ENCODE peak calls at places on chromosomes 11 and 22, in seven cellular contexts. One of them, this sample, is unnamed.

GRCh38 chr11:12042215-12042676 is 33.8 kb upstream of the DKK3 start:
- DNase-seq in retinal pigment epithelial cell: peak
- DNase-seq in fibroblast of pulmonary artery: peak
- DNase-seq in astrocyte of the spinal cord: peak
- DNase-seq in fibroblast of mammary gland: peak
- DNase-seq in Caco-2: no peak
- DNase-seq in dorsolateral prefrontal cortex: no peak
- DNase-seq in this sample: peak

GRCh38 chr22:30833328-30833727 is 135.2 kb downstream of the MORC2 start:
- DNase-seq in retinal pigment epithelial cell: no peak
- DNase-seq in fibroblast of pulmonary artery: no peak
- DNase-seq in astrocyte of the spinal cord: no peak
- DNase-seq in fibroblast of mammary gland: no peak
- DNase-seq in Caco-2: no peak
- DNase-seq in dorsolateral prefrontal cortex: no peak
- DNase-seq in this sample: no peak

GRCh38 chr11:119739975-119740374 is 11.0 kb upstream of the NECTIN1 start:
- DNase-seq in retinal pigment epithelial cell: no peak
- DNase-seq in fibroblast of pulmonary artery: no peak
- DNase-seq in astrocyte of the spinal cord: no peak
- DNase-seq in fibroblast of mammary gland: no peak
- DNase-seq in Caco-2: peak
- DNase-seq in dorsolateral prefrontal cortex: no peak
- DNase-seq in this sample: no peak

GRCh38 chr11:132649277-132649676 is 883.0 kb downstream of the OPCML start:
- DNase-seq in retinal pigment epithelial cell: no peak
- DNase-seq in fibroblast of pulmonary artery: no peak
- DNase-seq in astrocyte of the spinal cord: no peak
- DNase-seq in fibroblast of mammary gland: no peak
- DNase-seq in Caco-2: no peak
- DNase-seq in dorsolateral prefrontal cortex: no peak
- DNase-seq in this sample: no peak

GRCh38 chr22:22888509-22889353 is 1.1 kb downstream of the IGLL5 start:
- DNase-seq in retinal pigment epithelial cell: no peak
- DNase-seq in fibroblast of pulmonary artery: no peak
- DNase-seq in astrocyte of the spinal cord: no peak
- DNase-seq in fibroblast of mammary gland: no peak
- DNase-seq in Caco-2: no peak
- DNase-seq in dorsolateral prefrontal cortex: no peak
- DNase-seq in this sample: no peak

GRCh38 chr11:64858467-64859401 is 14.3 kb upstream of the CDC42BPG start:
- DNase-seq in retinal pigment epithelial cell: no peak
- DNase-seq in fibroblast of pulmonary artery: no peak
- DNase-seq in astrocyte of the spinal cord: no peak
- DNase-seq in fibroblast of mammary gland: no peak
- DNase-seq in Caco-2: no peak
- DNase-seq in dorsolateral prefrontal cortex: no peak
- DNase-seq in this sample: no peak

GRCh38 chr11:117064275-117064674 is 34.0 kb downstream of the SIK3 start:
- DNase-seq in retinal pigment epithelial cell: no peak
- DNase-seq in fibroblast of pulmonary artery: peak
- DNase-seq in astrocyte of the spinal cord: peak
- DNase-seq in fibroblast of mammary gland: peak
- DNase-seq in Caco-2: no peak
- DNase-seq in dorsolateral prefrontal cortex: no peak
- DNase-seq in this sample: no peak

GRCh38 chr11:117816151-117816741 is 8.3 kb downstream of the FXYD2 start:
- DNase-seq in retinal pigment epithelial cell: no peak
- DNase-seq in fibroblast of pulmonary artery: peak
- DNase-seq in astrocyte of the spinal cord: no peak
- DNase-seq in fibroblast of mammary gland: peak
- DNase-seq in Caco-2: peak
- DNase-seq in dorsolateral prefrontal cortex: no peak
- DNase-seq in this sample: no peak

GRCh38 chr22:50191041-50191740 is 5.5 kb downstream of the TRABD start:
- DNase-seq in retinal pigment epithelial cell: no peak
- DNase-seq in fibroblast of pulmonary artery: no peak
- DNase-seq in astrocyte of the spinal cord: no peak
- DNase-seq in fibroblast of mammary gland: no peak
- DNase-seq in Caco-2: no peak
- DNase-seq in dorsolateral prefrontal cortex: no peak
- DNase-seq in this sample: no peak

GRCh38 chr11:76248210-76248609 is 41.9 kb upstream of the WNT11 start:
- DNase-seq in retinal pigment epithelial cell: no peak
- DNase-seq in fibroblast of pulmonary artery: peak
- DNase-seq in astrocyte of the spinal cord: no peak
- DNase-seq in fibroblast of mammary gland: peak
- DNase-seq in Caco-2: no peak
- DNase-seq in dorsolateral prefrontal cortex: no peak
- DNase-seq in this sample: no peak

GRCh38 chr11:64864473-64865285 is 13.7 kb downstream of the EHD1 start:
- DNase-seq in retinal pigment epithelial cell: no peak
- DNase-seq in fibroblast of pulmonary artery: peak
- DNase-seq in astrocyte of the spinal cord: peak
- DNase-seq in fibroblast of mammary gland: peak
- DNase-seq in Caco-2: no peak
- DNase-seq in dorsolateral prefrontal cortex: no peak
- DNase-seq in this sample: peak

GRCh38 chr11:107882095-107882820 is 23.7 kb upstream of the SLC35F2 start:
- DNase-seq in retinal pigment epithelial cell: no peak
- DNase-seq in fibroblast of pulmonary artery: no peak
- DNase-seq in astrocyte of the spinal cord: no peak
- DNase-seq in fibroblast of mammary gland: no peak
- DNase-seq in Caco-2: no peak
- DNase-seq in dorsolateral prefrontal cortex: no peak
- DNase-seq in this sample: no peak

GRCh38 chr22:44085743-44086741 is 61.9 kb downstream of the PARVB start:
- DNase-seq in retinal pigment epithelial cell: peak
- DNase-seq in fibroblast of pulmonary artery: peak
- DNase-seq in astrocyte of the spinal cord: peak
- DNase-seq in fibroblast of mammary gland: peak
- DNase-seq in Caco-2: no peak
- DNase-seq in dorsolateral prefrontal cortex: no peak
- DNase-seq in this sample: peak

GRCh38 chr22:44086759-44087158 is 62.7 kb downstream of the PARVB start:
- DNase-seq in retinal pigment epithelial cell: no peak
- DNase-seq in fibroblast of pulmonary artery: no peak
- DNase-seq in astrocyte of the spinal cord: no peak
- DNase-seq in fibroblast of mammary gland: no peak
- DNase-seq in Caco-2: no peak
- DNase-seq in dorsolateral prefrontal cortex: no peak
- DNase-seq in this sample: no peak

GRCh38 chr22:44080936-44081853 is 57.1 kb downstream of the PARVB start:
- DNase-seq in retinal pigment epithelial cell: peak
- DNase-seq in fibroblast of pulmonary artery: peak
- DNase-seq in astrocyte of the spinal cord: peak
- DNase-seq in fibroblast of mammary gland: peak
- DNase-seq in Caco-2: peak
- DNase-seq in dorsolateral prefrontal cortex: peak
- DNase-seq in this sample: peak

GRCh38 chr22:44088976-44089570 is 65.0 kb downstream of the PARVB start:
- DNase-seq in retinal pigment epithelial cell: peak
- DNase-seq in fibroblast of pulmonary artery: peak
- DNase-seq in astrocyte of the spinal cord: peak
- DNase-seq in fibroblast of mammary gland: peak
- DNase-seq in Caco-2: no peak
- DNase-seq in dorsolateral prefrontal cortex: no peak
- DNase-seq in this sample: peak

DNA sequence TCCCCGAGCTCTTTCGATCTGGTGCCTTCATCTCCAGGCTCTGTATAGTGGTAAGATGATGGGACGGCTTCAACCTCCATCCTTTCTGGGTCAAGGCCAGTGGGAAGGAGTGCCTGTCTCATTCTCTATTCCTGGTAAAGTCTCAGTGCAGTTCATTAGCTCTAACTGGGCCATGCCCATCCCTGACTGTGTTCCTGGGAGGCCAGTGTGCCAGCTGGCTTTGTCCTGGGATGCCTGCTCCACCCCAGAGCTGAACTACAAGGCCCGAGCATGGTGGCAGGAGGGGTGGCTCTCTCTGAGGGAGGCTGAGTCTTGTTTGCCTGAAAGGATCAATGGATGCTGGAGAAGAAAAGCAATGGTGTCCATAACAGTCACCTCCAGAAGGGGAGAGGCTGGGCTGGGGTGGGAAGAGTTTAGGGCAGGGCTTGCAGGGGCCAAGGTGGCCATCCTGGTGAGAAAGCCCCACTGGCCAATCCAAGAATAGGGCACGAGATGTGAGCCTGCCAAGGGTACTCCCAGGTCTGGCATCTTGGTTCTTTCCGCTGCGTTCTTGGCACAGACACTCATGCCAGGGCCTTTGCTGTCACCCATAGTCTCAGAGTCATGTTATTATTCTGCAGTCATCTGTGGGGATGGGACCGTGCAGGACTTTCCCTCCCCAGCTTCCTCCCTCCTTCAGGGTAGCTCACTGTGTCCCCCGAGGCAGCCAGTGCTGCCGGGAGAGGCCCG is 60.1 kb downstream of the PARVB start:
- DNase-seq in retinal pigment epithelial cell: no peak
- DNase-seq in fibroblast of pulmonary artery: no peak
- DNase-seq in astrocyte of the spinal cord: no peak
- DNase-seq in fibroblast of mammary gland: no peak
- DNase-seq in Caco-2: no peak
- DNase-seq in dorsolateral prefrontal cortex: no peak
- DNase-seq in this sample: no peak
- H3K4me3 ChIP-seq in retinal pigment epithelial cell: no peak
- H3K4me3 ChIP-seq in fibroblast of pulmonary artery: no peak
- H3K4me3 ChIP-seq in astrocyte of the spinal cord: no peak
- H3K4me3 ChIP-seq in fibroblast of mammary gland: no peak
- H3K4me3 ChIP-seq in Caco-2: no peak
- H3K4me3 ChIP-seq in dorsolateral prefrontal cortex: no peak
- H3K4me3 ChIP-seq in this sample: no peak

DNA sequence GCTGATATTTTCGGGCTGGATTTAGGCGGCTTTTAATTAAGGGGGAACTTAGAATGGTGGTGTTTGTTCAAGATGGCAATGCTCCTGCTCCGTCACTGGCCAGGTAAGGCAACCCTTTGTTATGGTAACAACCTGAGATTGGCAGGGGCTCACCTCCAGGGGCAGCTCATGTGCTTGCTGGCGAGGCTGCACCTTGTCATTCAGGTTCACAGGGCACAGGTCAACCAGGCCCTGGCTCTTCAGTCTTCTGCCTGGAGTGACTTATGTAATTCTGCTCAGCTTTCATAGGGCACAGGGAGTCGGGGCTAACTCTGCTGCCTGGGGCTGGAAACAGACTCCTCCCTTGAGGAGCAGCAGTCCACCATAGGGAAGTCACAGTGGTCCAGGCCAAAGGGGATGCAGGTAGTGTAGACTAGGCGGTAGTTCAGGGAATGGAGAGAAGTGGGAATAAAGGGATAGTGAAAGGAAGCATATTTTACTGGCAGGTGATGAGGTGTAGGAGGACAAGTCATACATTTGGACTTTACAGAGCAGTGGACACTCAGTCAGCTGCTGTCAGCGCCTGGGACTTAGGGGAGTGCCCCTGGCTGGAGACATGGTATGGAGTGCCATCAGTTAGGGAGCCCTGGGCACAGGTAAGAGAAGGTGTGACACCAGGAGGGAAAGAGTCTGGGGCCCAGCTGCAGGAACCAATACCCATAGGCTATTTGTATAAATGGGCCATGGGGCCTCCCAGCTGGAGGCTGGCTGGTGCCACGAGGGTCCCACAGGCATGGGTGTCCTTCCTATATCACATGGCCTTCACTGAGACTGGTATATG is 1.3 kb upstream of the MIF start:
- DNase-seq in retinal pigment epithelial cell: no peak
- DNase-seq in fibroblast of pulmonary artery: no peak
- DNase-seq in astrocyte of the spinal cord: no peak
- DNase-seq in fibroblast of mammary gland: no peak
- DNase-seq in Caco-2: no peak
- DNase-seq in dorsolateral prefrontal cortex: no peak
- DNase-seq in this sample: no peak
- TF ChIP-seq CTCF in retinal pigment epithelial cell: no peak
- TF ChIP-seq CTCF in fibroblast of pulmonary artery: no peak
- TF ChIP-seq CTCF in astrocyte of the spinal cord: no peak
- TF ChIP-seq CTCF in fibroblast of mammary gland: no peak
- TF ChIP-seq CTCF in Caco-2: no peak
- TF ChIP-seq CTCF in dorsolateral prefrontal cortex: no peak
- TF ChIP-seq CTCF in this sample: no peak

DNA sequence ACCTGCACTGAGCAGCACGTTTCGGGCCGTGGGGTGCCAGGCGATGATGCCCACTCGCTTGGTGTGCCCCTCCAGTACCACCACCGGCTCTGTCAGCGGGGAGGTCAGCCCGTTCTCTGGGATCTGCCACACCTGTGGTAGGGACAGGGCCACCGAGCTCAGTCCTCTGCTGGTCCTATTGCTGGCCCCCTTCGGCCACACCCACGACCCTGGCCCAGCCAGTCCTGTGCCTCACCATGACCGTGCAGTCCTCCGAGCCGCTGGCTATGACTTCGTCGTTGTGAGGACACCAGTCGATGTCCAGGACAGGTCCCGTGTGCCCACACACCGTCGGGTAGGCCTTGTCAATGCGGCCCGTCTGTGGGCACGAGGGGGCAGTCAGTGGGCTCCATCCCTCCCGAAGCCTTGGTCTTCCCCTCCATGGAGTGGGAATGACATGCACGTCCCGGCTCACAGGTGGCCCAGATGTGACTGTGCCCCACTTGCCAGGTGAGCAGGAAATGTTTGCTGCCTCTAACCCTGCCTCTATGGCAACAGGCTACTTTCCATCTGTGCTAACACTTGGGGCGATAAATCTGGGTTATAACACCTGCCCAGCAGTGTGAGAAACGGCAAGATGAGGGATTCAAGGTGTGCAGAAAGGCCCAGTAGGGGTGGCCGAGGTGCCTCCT is 1.4 kb downstream of the CORO1B start:
- DNase-seq in retinal pigment epithelial cell: no peak
- DNase-seq in fibroblast of pulmonary artery: no peak
- DNase-seq in astrocyte of the spinal cord: no peak
- DNase-seq in fibroblast of mammary gland: no peak
- DNase-seq in Caco-2: no peak
- DNase-seq in dorsolateral prefrontal cortex: no peak
- DNase-seq in this sample: no peak
- H3K4me3 ChIP-seq in retinal pigment epithelial cell: no peak
- H3K4me3 ChIP-seq in fibroblast of pulmonary artery: peak
- H3K4me3 ChIP-seq in astrocyte of the spinal cord: no peak
- H3K4me3 ChIP-seq in fibroblast of mammary gland: no peak
- H3K4me3 ChIP-seq in Caco-2: peak
- H3K4me3 ChIP-seq in dorsolateral prefrontal cortex: no peak
- H3K4me3 ChIP-seq in this sample: peak

DNA sequence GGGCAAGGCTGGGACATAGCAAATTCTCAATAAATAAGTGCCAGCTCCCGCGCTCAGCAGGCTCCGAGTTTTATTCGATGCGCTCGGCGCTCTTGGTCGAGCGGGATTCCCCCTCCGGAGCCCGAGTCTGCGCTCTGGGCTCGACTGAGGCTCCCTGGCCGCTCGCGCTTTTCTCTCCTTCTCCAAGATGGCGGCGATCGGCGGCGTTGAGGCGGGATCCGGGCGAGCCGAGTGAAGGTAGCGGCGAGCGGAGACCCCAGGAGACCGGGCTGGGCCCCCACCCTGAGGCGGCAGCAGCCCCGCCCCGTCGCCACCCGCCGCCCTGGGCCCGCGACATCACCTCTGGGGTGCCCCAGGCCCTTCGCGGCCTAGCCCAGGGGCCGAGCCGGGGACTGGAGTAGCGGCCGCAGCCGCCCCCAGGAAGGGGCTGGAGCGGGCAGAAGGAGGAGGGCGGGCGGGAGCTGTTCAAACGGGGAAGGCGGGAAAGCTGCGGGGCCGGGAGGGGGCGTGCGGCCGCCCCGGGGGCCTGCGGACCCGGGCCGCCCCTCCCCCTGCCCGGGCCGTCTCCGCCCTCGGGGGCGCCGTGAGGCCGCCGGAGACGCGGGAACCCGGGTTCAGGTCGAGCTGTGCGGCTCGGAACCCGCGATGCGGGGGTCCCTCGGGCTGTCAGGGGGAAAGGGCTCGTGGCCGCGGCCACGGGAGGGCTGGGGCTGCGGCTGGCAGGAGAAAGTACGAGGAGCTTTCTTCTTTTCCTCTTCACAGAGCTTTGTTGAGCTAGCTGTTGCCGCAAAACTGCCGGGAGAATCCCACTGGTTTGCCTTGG is at the start of gene HMGXB4:
- DNase-seq in retinal pigment epithelial cell: peak
- DNase-seq in fibroblast of pulmonary artery: peak
- DNase-seq in astrocyte of the spinal cord: peak
- DNase-seq in fibroblast of mammary gland: peak
- DNase-seq in Caco-2: peak
- DNase-seq in dorsolateral prefrontal cortex: peak
- DNase-seq in this sample: peak
- TF ChIP-seq CTCF in retinal pigment epithelial cell: no peak
- TF ChIP-seq CTCF in fibroblast of pulmonary artery: no peak
- TF ChIP-seq CTCF in astrocyte of the spinal cord: no peak
- TF ChIP-seq CTCF in fibroblast of mammary gland: no peak
- TF ChIP-seq CTCF in Caco-2: peak
- TF ChIP-seq CTCF in dorsolateral prefrontal cortex: no peak
- TF ChIP-seq CTCF in this sample: no peak